ENCODE peak calls at places on chromosomes 7 and 10, in five cellular contexts. C is GM18507; Z is epithelial cell of prostate; Q is A172; R is stimulated activated naive CD8-positive, alpha-beta T cell treated with anti-CD3 and anti-CD28 coated beads, Interleukin-15, Interleukin-2, amounts not matched to agents 100 U/mL and 50 U/mL, for 24 hours. A is an unnamed sample.

GRCh38 chr10:116201011-116201410 is 72.0 kb downstream of the GFRA1 start:
- DNase-seq in C (no peak), Z (no peak), Q (peak), R (no peak), A (no peak)

GRCh38 chr7:33773053-33773452 is 132.3 kb upstream of the BMPER start:
- DNase-seq in C (no peak), Z (peak), Q (peak), R (no peak), A (no peak)

GRCh38 chr10:121928528-121928884 is 675 bp upstream of the ATE1 start:
- DNase-seq in C (no peak), Z (no peak), Q (peak), R (no peak), A (no peak)

GRCh38 chr7:31493714-31494181 is 20.1 kb upstream of the ITPRID1 start:
- DNase-seq in C (no peak), Z (peak), Q (peak), R (no peak), A (no peak)

GRCh38 chr7:127107601-127108007 is 145.1 kb downstream of the GRM8 start:
- DNase-seq in C (peak), Z (no peak), Q (peak), R (peak), A (peak)

GRCh38 chr7:1393421-1393820 is 65.8 kb downstream of the MICALL2 start:
- DNase-seq in C (no peak), Z (no peak), Q (no peak), R (no peak), A (no peak)

GRCh38 chr7:80335473-80336232 is 176.2 kb downstream of the GNAT3 start:
- DNase-seq in C (no peak), Z (no peak), Q (peak), R (no peak), A (no peak)

GRCh38 chr7:36916619-36917018 is 192.3 kb upstream of the AOAH start:
- DNase-seq in C (no peak), Z (no peak), Q (no peak), R (no peak), A (no peak)

GRCh38 chr10:21402606-21403083 is 122.8 kb downstream of the SKIDA1 start:
- DNase-seq in C (no peak), Z (no peak), Q (peak), R (no peak), A (no peak)

GRCh38 chr7:71770269-71770907 is 638.4 kb downstream of the GALNT17 start:
- DNase-seq in C (no peak), Z (no peak), Q (no peak), R (no peak), A (peak)

GRCh38 chr10:110275140-110275729 is 29.5 kb downstream of the SMNDC1 start:
- DNase-seq in C (no peak), Z (no peak), Q (no peak), R (no peak), A (no peak)